ENCODE peak calls at places on chromosomes 4 and X, in five cellular contexts. T is effector memory CD8-positive, alpha-beta T cell; V is COR-L47; L is AG20443; K is uterus. U is an unnamed sample.

GRCh38 chr4:189385098-189385497 is 555.6 kb upstream of the FRG1 start:
- DNase-seq in T (no peak), V (no peak), L (no peak), K (no peak), U (no peak)

GRCh38 chr4:10584042-10584441 is 100.5 kb downstream of the CLNK start:
- DNase-seq in T (no peak), V (no peak), L (peak; percentile 47), K (no peak), U (no peak)

GRCh38 chrX:101265869-101266428 is 25.2 kb downstream of the TAF7L start:
- DNase-seq in T (no peak), V (no peak), L (peak; percentile 29), K (no peak), U (no peak)

GRCh38 chrX:41384041-41384705 is 50.2 kb downstream of the DDX3X start:
- DNase-seq in T (peak; percentile 12), V (no peak), L (peak; percentile 43), K (peak; percentile 56), U (no peak)

GRCh38 chr4:121154103-121154515 is 10.0 kb downstream of the TNIP3 start:
- DNase-seq in T (peak; percentile 25), V (no peak), L (no peak), K (no peak), U (no peak)

GRCh38 chr4:124534133-124534532 is 178.4 kb downstream of the ANKRD50 start:
- DNase-seq in T (no peak), V (no peak), L (no peak), K (no peak), U (no peak)

GRCh38 chr4:98706200-98706813 is 47.9 kb upstream of the TSPAN5 start:
- DNase-seq in T (peak; percentile 34), V (no peak), L (no peak), K (no peak), U (no peak)

GRCh38 chrX:97984641-97985040 is 1100.9 kb downstream of the RPA4 start:
- DNase-seq in T (no peak), V (no peak), L (no peak), K (no peak), U (no peak)

GRCh38 chr4:81523672-81524436 is 52.1 kb upstream of the RASGEF1B start:
- DNase-seq in T (no peak), V (no peak), L (no peak), K (no peak), U (no peak)

GRCh38 chr4:2947926-2948325 is 15.3 kb downstream of the NOP14 start:
- DNase-seq in T (no peak), V (no peak), L (no peak), K (no peak), U (no peak)

U was measured in naive B cell.